ENCODE peak calls at places on chromosomes 1 and 21, in nine cellular contexts. One of them, this sample, is unnamed.

GRCh38 chr1:241842565-241842964 is 5.4 kb upstream of the EXO1 start:
- DNase-seq in occipital lobe: no peak
- DNase-seq in cardiac fibroblast: no peak
- DNase-seq in thyroid gland: no peak
- DNase-seq in NCI-H2171: no peak
- DNase-seq in glomerular endothelial cell: no peak
- DNase-seq in cerebellum: no peak
- DNase-seq in GM12865: no peak
- DNase-seq in stimulated activated CD4-positive, alpha-beta T cell treated with anti-CD3 and anti-CD28 coated beads, TNF-alpha, amount 100 ng/mL, for 1 hour: no peak
- DNase-seq in this sample: no peak

GRCh38 chr21:26674324-26674723 is 101.2 kb upstream of the CYYR1 start:
- DNase-seq in cerebellum: no peak
- DNase-seq in NCI-H2171: no peak
- DNase-seq in cardiac fibroblast: no peak
- DNase-seq in GM12865: no peak
- DNase-seq in occipital lobe: no peak
- DNase-seq in glomerular endothelial cell: no peak
- DNase-seq in stimulated activated CD4-positive, alpha-beta T cell treated with anti-CD3 and anti-CD28 coated beads, TNF-alpha, amount 100 ng/mL, for 1 hour: no peak
- DNase-seq in thyroid gland: no peak
- DNase-seq in this sample: no peak

GRCh38 chr21:23951251-23951650 is 1656.0 kb downstream of the MRPL39 start:
- DNase-seq in occipital lobe: no peak
- DNase-seq in NCI-H2171: no peak
- DNase-seq in thyroid gland: no peak
- DNase-seq in GM12865: no peak
- DNase-seq in cardiac fibroblast: no peak
- DNase-seq in stimulated activated CD4-positive, alpha-beta T cell treated with anti-CD3 and anti-CD28 coated beads, TNF-alpha, amount 100 ng/mL, for 1 hour: no peak
- DNase-seq in cerebellum: no peak
- DNase-seq in glomerular endothelial cell: no peak
- DNase-seq in this sample: no peak

GRCh38 chr1:159763686-159764085 is 17.1 kb upstream of the DUSP23 start:
- DNase-seq in occipital lobe: no peak
- DNase-seq in glomerular endothelial cell: no peak
- DNase-seq in thyroid gland: no peak
- DNase-seq in GM12865: no peak
- DNase-seq in cardiac fibroblast: peak; percentile 78
- DNase-seq in NCI-H2171: no peak
- DNase-seq in stimulated activated CD4-positive, alpha-beta T cell treated with anti-CD3 and anti-CD28 coated beads, TNF-alpha, amount 100 ng/mL, for 1 hour: no peak
- DNase-seq in cerebellum: no peak
- DNase-seq in this sample: no peak

GRCh38 chr1:6329851-6330250 is 63.7 kb downstream of the ACOT7 start:
- DNase-seq in GM12865: no peak
- DNase-seq in occipital lobe: no peak
- DNase-seq in stimulated activated CD4-positive, alpha-beta T cell treated with anti-CD3 and anti-CD28 coated beads, TNF-alpha, amount 100 ng/mL, for 1 hour: no peak
- DNase-seq in thyroid gland: no peak
- DNase-seq in glomerular endothelial cell: no peak
- DNase-seq in cerebellum: no peak
- DNase-seq in NCI-H2171: no peak
- DNase-seq in cardiac fibroblast: peak; percentile 76
- DNase-seq in this sample: no peak

GRCh38 chr1:180560868-180561600 is 2.3 kb downstream of the OVAAL start:
- DNase-seq in GM12865: no peak
- DNase-seq in occipital lobe: no peak
- DNase-seq in stimulated activated CD4-positive, alpha-beta T cell treated with anti-CD3 and anti-CD28 coated beads, TNF-alpha, amount 100 ng/mL, for 1 hour: no peak
- DNase-seq in cardiac fibroblast: no peak
- DNase-seq in cerebellum: no peak
- DNase-seq in NCI-H2171: no peak
- DNase-seq in thyroid gland: no peak
- DNase-seq in glomerular endothelial cell: no peak
- DNase-seq in this sample: no peak

GRCh38 chr1:8985915-8986813 is 40.1 kb downstream of the SLC2A7 start:
- DNase-seq in cardiac fibroblast: peak; percentile 96
- DNase-seq in NCI-H2171: no peak
- DNase-seq in GM12865: no peak
- DNase-seq in stimulated activated CD4-positive, alpha-beta T cell treated with anti-CD3 and anti-CD28 coated beads, TNF-alpha, amount 100 ng/mL, for 1 hour: no peak
- DNase-seq in thyroid gland: peak; percentile 71
- DNase-seq in occipital lobe: peak; percentile 80
- DNase-seq in glomerular endothelial cell: peak; percentile 85
- DNase-seq in cerebellum: peak; percentile 59
- DNase-seq in this sample: peak; percentile 96

GRCh38 chr1:11156958-11157357 is 32.2 kb upstream of the ANGPTL7 start:
- DNase-seq in glomerular endothelial cell: no peak
- DNase-seq in GM12865: no peak
- DNase-seq in NCI-H2171: no peak
- DNase-seq in cerebellum: no peak
- DNase-seq in occipital lobe: no peak
- DNase-seq in cardiac fibroblast: no peak
- DNase-seq in stimulated activated CD4-positive, alpha-beta T cell treated with anti-CD3 and anti-CD28 coated beads, TNF-alpha, amount 100 ng/mL, for 1 hour: no peak
- DNase-seq in thyroid gland: no peak
- DNase-seq in this sample: no peak

GRCh38 chr1:65407875-65408274 is 12.6 kb upstream of the LEPR start:
- DNase-seq in glomerular endothelial cell: no peak
- DNase-seq in GM12865: no peak
- DNase-seq in occipital lobe: no peak
- DNase-seq in stimulated activated CD4-positive, alpha-beta T cell treated with anti-CD3 and anti-CD28 coated beads, TNF-alpha, amount 100 ng/mL, for 1 hour: no peak
- DNase-seq in thyroid gland: no peak
- DNase-seq in NCI-H2171: no peak
- DNase-seq in cardiac fibroblast: no peak
- DNase-seq in cerebellum: no peak
- DNase-seq in this sample: no peak

GRCh38 chr1:113675299-113675698 is 84.0 kb downstream of the PHTF1 start:
- DNase-seq in occipital lobe: no peak
- DNase-seq in stimulated activated CD4-positive, alpha-beta T cell treated with anti-CD3 and anti-CD28 coated beads, TNF-alpha, amount 100 ng/mL, for 1 hour: no peak
- DNase-seq in thyroid gland: no peak
- DNase-seq in NCI-H2171: no peak
- DNase-seq in cardiac fibroblast: peak; percentile 15
- DNase-seq in cerebellum: no peak
- DNase-seq in glomerular endothelial cell: no peak
- DNase-seq in GM12865: no peak
- DNase-seq in this sample: no peak

GRCh38 chr1:81678779-81679178 is 122.0 kb upstream of the ADGRL2 start:
- DNase-seq in stimulated activated CD4-positive, alpha-beta T cell treated with anti-CD3 and anti-CD28 coated beads, TNF-alpha, amount 100 ng/mL, for 1 hour: no peak
- DNase-seq in thyroid gland: no peak
- DNase-seq in GM12865: no peak
- DNase-seq in cerebellum: no peak
- DNase-seq in NCI-H2171: no peak
- DNase-seq in glomerular endothelial cell: no peak
- DNase-seq in occipital lobe: no peak
- DNase-seq in cardiac fibroblast: no peak
- DNase-seq in this sample: no peak

GRCh38 chr1:235002706-235003300 is 125.8 kb downstream of the TOMM20 start:
- DNase-seq in cardiac fibroblast: no peak
- DNase-seq in occipital lobe: no peak
- DNase-seq in glomerular endothelial cell: no peak
- DNase-seq in stimulated activated CD4-positive, alpha-beta T cell treated with anti-CD3 and anti-CD28 coated beads, TNF-alpha, amount 100 ng/mL, for 1 hour: no peak
- DNase-seq in thyroid gland: no peak
- DNase-seq in GM12865: no peak
- DNase-seq in NCI-H2171: no peak
- DNase-seq in cerebellum: no peak
- DNase-seq in this sample: no peak

GRCh38 chr1:209008586-209008985 is 574.9 kb upstream of the CAMK1G start:
- DNase-seq in glomerular endothelial cell: no peak
- DNase-seq in GM12865: no peak
- DNase-seq in cardiac fibroblast: no peak
- DNase-seq in thyroid gland: no peak
- DNase-seq in cerebellum: no peak
- DNase-seq in occipital lobe: no peak
- DNase-seq in NCI-H2171: no peak
- DNase-seq in stimulated activated CD4-positive, alpha-beta T cell treated with anti-CD3 and anti-CD28 coated beads, TNF-alpha, amount 100 ng/mL, for 1 hour: no peak
- DNase-seq in this sample: no peak

GRCh38 chr1:50829010-50829958 is 130.8 kb downstream of the FAF1 start:
- DNase-seq in occipital lobe: no peak
- DNase-seq in cardiac fibroblast: peak; percentile 56
- DNase-seq in GM12865: no peak
- DNase-seq in thyroid gland: no peak
- DNase-seq in glomerular endothelial cell: peak; percentile 18
- DNase-seq in cerebellum: no peak
- DNase-seq in stimulated activated CD4-positive, alpha-beta T cell treated with anti-CD3 and anti-CD28 coated beads, TNF-alpha, amount 100 ng/mL, for 1 hour: no peak
- DNase-seq in NCI-H2171: no peak
- DNase-seq in this sample: peak; percentile 30

GRCh38 chr1:64917328-64917861 is 49.0 kb downstream of the JAK1 start:
- DNase-seq in stimulated activated CD4-positive, alpha-beta T cell treated with anti-CD3 and anti-CD28 coated beads, TNF-alpha, amount 100 ng/mL, for 1 hour: no peak
- DNase-seq in thyroid gland: peak; percentile 43
- DNase-seq in cardiac fibroblast: peak; percentile 99
- DNase-seq in cerebellum: no peak
- DNase-seq in occipital lobe: no peak
- DNase-seq in glomerular endothelial cell: peak; percentile 72
- DNase-seq in NCI-H2171: no peak
- DNase-seq in GM12865: no peak
- DNase-seq in this sample: no peak

GRCh38 chr1:172638885-172639831 is 19.7 kb upstream of the FASLG start:
- DNase-seq in cardiac fibroblast: peak; percentile 50
- DNase-seq in stimulated activated CD4-positive, alpha-beta T cell treated with anti-CD3 and anti-CD28 coated beads, TNF-alpha, amount 100 ng/mL, for 1 hour: peak; percentile 61
- DNase-seq in cerebellum: no peak
- DNase-seq in NCI-H2171: no peak
- DNase-seq in glomerular endothelial cell: no peak
- DNase-seq in thyroid gland: no peak
- DNase-seq in occipital lobe: no peak
- DNase-seq in GM12865: peak; percentile 79
- DNase-seq in this sample: no peak

GRCh38 chr1:228039504-228039903 is 32.7 kb downstream of the WNT3A start:
- DNase-seq in GM12865: no peak
- DNase-seq in glomerular endothelial cell: no peak
- DNase-seq in cardiac fibroblast: no peak
- DNase-seq in occipital lobe: no peak
- DNase-seq in NCI-H2171: no peak
- DNase-seq in cerebellum: no peak
- DNase-seq in thyroid gland: no peak
- DNase-seq in stimulated activated CD4-positive, alpha-beta T cell treated with anti-CD3 and anti-CD28 coated beads, TNF-alpha, amount 100 ng/mL, for 1 hour: no peak
- DNase-seq in this sample: no peak

GRCh38 chr1:235067396-235068154 is 61.1 kb downstream of the TOMM20 start:
- DNase-seq in glomerular endothelial cell: no peak
- DNase-seq in cerebellum: no peak
- DNase-seq in thyroid gland: peak; percentile 93
- DNase-seq in occipital lobe: peak; percentile 24
- DNase-seq in stimulated activated CD4-positive, alpha-beta T cell treated with anti-CD3 and anti-CD28 coated beads, TNF-alpha, amount 100 ng/mL, for 1 hour: no peak
- DNase-seq in cardiac fibroblast: peak; percentile 99
- DNase-seq in GM12865: no peak
- DNase-seq in NCI-H2171: peak; percentile 65
- DNase-seq in this sample: peak; percentile 84

GRCh38 chr1:175145899-175146298 is 46.7 kb downstream of the KIAA0040 start:
- DNase-seq in glomerular endothelial cell: no peak
- DNase-seq in occipital lobe: no peak
- DNase-seq in NCI-H2171: no peak
- DNase-seq in cardiac fibroblast: no peak
- DNase-seq in cerebellum: no peak
- DNase-seq in thyroid gland: no peak
- DNase-seq in stimulated activated CD4-positive, alpha-beta T cell treated with anti-CD3 and anti-CD28 coated beads, TNF-alpha, amount 100 ng/mL, for 1 hour: no peak
- DNase-seq in GM12865: no peak
- DNase-seq in this sample: no peak

GRCh38 chr1:156464335-156464734 is 36.2 kb downstream of the MEF2D start:
- DNase-seq in cerebellum: no peak
- DNase-seq in GM12865: no peak
- DNase-seq in occipital lobe: no peak
- DNase-seq in NCI-H2171: no peak
- DNase-seq in stimulated activated CD4-positive, alpha-beta T cell treated with anti-CD3 and anti-CD28 coated beads, TNF-alpha, amount 100 ng/mL, for 1 hour: no peak
- DNase-seq in glomerular endothelial cell: no peak
- DNase-seq in cardiac fibroblast: no peak
- DNase-seq in thyroid gland: peak; percentile 39
- DNase-seq in this sample: no peak

GRCh38 chr1:209674957-209675566 is at the start of gene G0S2:
- DNase-seq in stimulated activated CD4-positive, alpha-beta T cell treated with anti-CD3 and anti-CD28 coated beads, TNF-alpha, amount 100 ng/mL, for 1 hour: no peak
- DNase-seq in NCI-H2171: no peak
- DNase-seq in occipital lobe: no peak
- DNase-seq in glomerular endothelial cell: no peak
- DNase-seq in thyroid gland: peak; percentile 61
- DNase-seq in GM12865: no peak
- DNase-seq in cardiac fibroblast: peak; percentile 87
- DNase-seq in cerebellum: peak; percentile 32
- DNase-seq in this sample: no peak

GRCh38 chr21:24225432-24225831 is 1381.8 kb downstream of the MRPL39 start:
- DNase-seq in GM12865: no peak
- DNase-seq in cerebellum: no peak
- DNase-seq in stimulated activated CD4-positive, alpha-beta T cell treated with anti-CD3 and anti-CD28 coated beads, TNF-alpha, amount 100 ng/mL, for 1 hour: no peak
- DNase-seq in occipital lobe: no peak
- DNase-seq in cardiac fibroblast: no peak
- DNase-seq in thyroid gland: no peak
- DNase-seq in NCI-H2171: no peak
- DNase-seq in glomerular endothelial cell: no peak
- DNase-seq in this sample: no peak

GRCh38 chr1:14500041-14500440 is 98.4 kb upstream of the KAZN start:
- DNase-seq in GM12865: no peak
- DNase-seq in glomerular endothelial cell: no peak
- DNase-seq in stimulated activated CD4-positive, alpha-beta T cell treated with anti-CD3 and anti-CD28 coated beads, TNF-alpha, amount 100 ng/mL, for 1 hour: no peak
- DNase-seq in occipital lobe: no peak
- DNase-seq in NCI-H2171: no peak
- DNase-seq in thyroid gland: no peak
- DNase-seq in cardiac fibroblast: no peak
- DNase-seq in cerebellum: no peak
- DNase-seq in this sample: no peak

GRCh38 chr1:234169161-234169849 is 204.0 kb upstream of the COA6 start:
- DNase-seq in cerebellum: no peak
- DNase-seq in NCI-H2171: no peak
- DNase-seq in cardiac fibroblast: no peak
- DNase-seq in occipital lobe: no peak
- DNase-seq in glomerular endothelial cell: no peak
- DNase-seq in GM12865: no peak
- DNase-seq in thyroid gland: no peak
- DNase-seq in stimulated activated CD4-positive, alpha-beta T cell treated with anti-CD3 and anti-CD28 coated beads, TNF-alpha, amount 100 ng/mL, for 1 hour: no peak
- DNase-seq in this sample: no peak

GRCh38 chr1:156832434-156832833 is 15.8 kb upstream of the SH2D2A start:
- DNase-seq in occipital lobe: no peak
- DNase-seq in cerebellum: no peak
- DNase-seq in stimulated activated CD4-positive, alpha-beta T cell treated with anti-CD3 and anti-CD28 coated beads, TNF-alpha, amount 100 ng/mL, for 1 hour: no peak
- DNase-seq in thyroid gland: no peak
- DNase-seq in glomerular endothelial cell: no peak
- DNase-seq in GM12865: no peak
- DNase-seq in cardiac fibroblast: no peak
- DNase-seq in NCI-H2171: no peak
- DNase-seq in this sample: no peak

GRCh38 chr1:17995480-17995879 is 112.1 kb upstream of the IGSF21 start:
- DNase-seq in thyroid gland: no peak
- DNase-seq in cardiac fibroblast: no peak
- DNase-seq in glomerular endothelial cell: no peak
- DNase-seq in stimulated activated CD4-positive, alpha-beta T cell treated with anti-CD3 and anti-CD28 coated beads, TNF-alpha, amount 100 ng/mL, for 1 hour: no peak
- DNase-seq in NCI-H2171: no peak
- DNase-seq in cerebellum: no peak
- DNase-seq in occipital lobe: no peak
- DNase-seq in GM12865: no peak
- DNase-seq in this sample: no peak

GRCh38 chr1:40392206-40392605 is 18.7 kb downstream of the SMAP2 start:
- DNase-seq in NCI-H2171: no peak
- DNase-seq in cerebellum: no peak
- DNase-seq in stimulated activated CD4-positive, alpha-beta T cell treated with anti-CD3 and anti-CD28 coated beads, TNF-alpha, amount 100 ng/mL, for 1 hour: no peak
- DNase-seq in glomerular endothelial cell: no peak
- DNase-seq in occipital lobe: no peak
- DNase-seq in GM12865: no peak
- DNase-seq in cardiac fibroblast: peak; percentile 82
- DNase-seq in thyroid gland: no peak
- DNase-seq in this sample: no peak

GRCh38 chr1:31628931-31629582 is 11.6 kb downstream of the HCRTR1 start:
- DNase-seq in thyroid gland: no peak
- DNase-seq in NCI-H2171: no peak
- DNase-seq in cerebellum: no peak
- DNase-seq in occipital lobe: no peak
- DNase-seq in glomerular endothelial cell: no peak
- DNase-seq in GM12865: no peak
- DNase-seq in cardiac fibroblast: no peak
- DNase-seq in stimulated activated CD4-positive, alpha-beta T cell treated with anti-CD3 and anti-CD28 coated beads, TNF-alpha, amount 100 ng/mL, for 1 hour: no peak
- DNase-seq in this sample: no peak

GRCh38 chr1:228691926-228692325 is 43.4 kb upstream of the RHOU start:
- DNase-seq in occipital lobe: no peak
- DNase-seq in glomerular endothelial cell: peak; percentile 16
- DNase-seq in thyroid gland: peak; percentile 24
- DNase-seq in GM12865: peak; percentile 42
- DNase-seq in NCI-H2171: peak; percentile 24
- DNase-seq in cerebellum: no peak
- DNase-seq in cardiac fibroblast: peak; percentile 74
- DNase-seq in stimulated activated CD4-positive, alpha-beta T cell treated with anti-CD3 and anti-CD28 coated beads, TNF-alpha, amount 100 ng/mL, for 1 hour: no peak
- DNase-seq in this sample: peak; percentile 63

GRCh38 chr1:206699626-206700025 is 14.9 kb downstream of the MAPKAPK2 start:
- DNase-seq in thyroid gland: no peak
- DNase-seq in glomerular endothelial cell: no peak
- DNase-seq in stimulated activated CD4-positive, alpha-beta T cell treated with anti-CD3 and anti-CD28 coated beads, TNF-alpha, amount 100 ng/mL, for 1 hour: no peak
- DNase-seq in cerebellum: no peak
- DNase-seq in NCI-H2171: no peak
- DNase-seq in GM12865: no peak
- DNase-seq in cardiac fibroblast: peak; percentile 60
- DNase-seq in occipital lobe: no peak
- DNase-seq in this sample: no peak

This sample was measured in NCI-H446.